ENCODE peak calls at places on chromosomes 5 and 9, in five cellular contexts. One of them, this sample, is unnamed.
A peak's percentile ranks its signal among the peaks of the same experiment; 100 is the strongest.

GRCh38 chr5:63820557-63820956 is 141.7 kb downstream of the HTR1A start:
- DNase-seq in cerebellar cortex: no peak
- DNase-seq in hypothalamus: no peak
- DNase-seq in nucleus accumbens: no peak
- DNase-seq in right lobe of liver: no peak
- DNase-seq in this sample: no peak

GRCh38 chr9:36214571-36214970 is 23.9 kb downstream of the CLTA start:
- DNase-seq in cerebellar cortex: no peak
- DNase-seq in hypothalamus: no peak
- DNase-seq in nucleus accumbens: no peak
- DNase-seq in right lobe of liver: no peak
- DNase-seq in this sample: no peak

GRCh38 chr5:78677777-78678668 is 29.5 kb upstream of the LHFPL2 start:
- DNase-seq in cerebellar cortex: no peak
- DNase-seq in hypothalamus: no peak
- DNase-seq in nucleus accumbens: no peak
- DNase-seq in right lobe of liver: no peak
- DNase-seq in this sample: no peak

GRCh38 chr5:79840085-79840990 is 150.7 kb downstream of the CMYA5 start:
- DNase-seq in cerebellar cortex: no peak
- DNase-seq in hypothalamus: no peak
- DNase-seq in nucleus accumbens: no peak
- DNase-seq in right lobe of liver: no peak
- DNase-seq in this sample: no peak

GRCh38 chr5:74409166-74409706 is 231.3 kb downstream of the ENC1 start:
- DNase-seq in cerebellar cortex: peak; percentile 93
- DNase-seq in hypothalamus: no peak
- DNase-seq in nucleus accumbens: no peak
- DNase-seq in right lobe of liver: no peak
- DNase-seq in this sample: no peak

GRCh38 chr9:27572918-27573698 is at the start of gene C9orf72:
- DNase-seq in cerebellar cortex: no peak
- DNase-seq in hypothalamus: peak; percentile 74
- DNase-seq in nucleus accumbens: peak; percentile 71
- DNase-seq in right lobe of liver: peak; percentile 91
- DNase-seq in this sample: peak; percentile 86

GRCh38 chr5:151178372-151178771 is 20.8 kb upstream of the ANXA6 start:
- DNase-seq in cerebellar cortex: no peak
- DNase-seq in hypothalamus: no peak
- DNase-seq in nucleus accumbens: no peak
- DNase-seq in right lobe of liver: no peak
- DNase-seq in this sample: no peak

GRCh38 chr9:134319306-134320194 is 6.7 kb upstream of the RXRA start:
- DNase-seq in cerebellar cortex: no peak
- DNase-seq in hypothalamus: no peak
- DNase-seq in nucleus accumbens: no peak
- DNase-seq in right lobe of liver: peak; percentile 55
- DNase-seq in this sample: peak; percentile 44

GRCh38 chr5:65087154-65087553 is 318.4 kb downstream of the CWC27 start:
- DNase-seq in cerebellar cortex: no peak
- DNase-seq in hypothalamus: no peak
- DNase-seq in nucleus accumbens: no peak
- DNase-seq in right lobe of liver: no peak
- DNase-seq in this sample: no peak

GRCh38 chr5:132250547-132250946 is 6.9 kb upstream of the PDLIM4 start:
- DNase-seq in cerebellar cortex: peak; percentile 56
- DNase-seq in hypothalamus: no peak
- DNase-seq in nucleus accumbens: no peak
- DNase-seq in right lobe of liver: no peak
- DNase-seq in this sample: no peak

GRCh38 chr5:62029303-62029702 is 276.7 kb upstream of the KIF2A start:
- DNase-seq in cerebellar cortex: no peak
- DNase-seq in hypothalamus: no peak
- DNase-seq in nucleus accumbens: no peak
- DNase-seq in right lobe of liver: no peak
- DNase-seq in this sample: no peak

GRCh38 chr9:93064392-93065124 is 6.1 kb downstream of the SUSD3 start:
- DNase-seq in cerebellar cortex: no peak
- DNase-seq in hypothalamus: no peak
- DNase-seq in nucleus accumbens: no peak
- DNase-seq in right lobe of liver: no peak
- DNase-seq in this sample: peak; percentile 86

GRCh38 chr5:159005062-159005461 is 94.7 kb downstream of the EBF1 start:
- DNase-seq in cerebellar cortex: no peak
- DNase-seq in hypothalamus: no peak
- DNase-seq in nucleus accumbens: no peak
- DNase-seq in right lobe of liver: no peak
- DNase-seq in this sample: no peak

GRCh38 chr5:143898914-143899591 is 87.1 kb downstream of the HMHB1 start:
- DNase-seq in cerebellar cortex: no peak
- DNase-seq in hypothalamus: no peak
- DNase-seq in nucleus accumbens: no peak
- DNase-seq in right lobe of liver: no peak
- DNase-seq in this sample: no peak

GRCh38 chr5:57199866-57200265 is 26.0 kb downstream of the GPBP1 start:
- DNase-seq in cerebellar cortex: no peak
- DNase-seq in hypothalamus: no peak
- DNase-seq in nucleus accumbens: no peak
- DNase-seq in right lobe of liver: no peak
- DNase-seq in this sample: peak; percentile 43

GRCh38 chr5:80206282-80206681 is 49.6 kb downstream of the SERINC5 start:
- DNase-seq in cerebellar cortex: no peak
- DNase-seq in hypothalamus: no peak
- DNase-seq in nucleus accumbens: no peak
- DNase-seq in right lobe of liver: no peak
- DNase-seq in this sample: no peak

This sample was measured in mucosa of descending colon.